ENCODE peak calls at places on chromosomes 13 and 19, in four cellular contexts. H is IMR-90, V is uterus, I is breast epithelium. L is an unnamed sample.

GRCh38 chr13:21837841-21838551 is 167.1 kb downstream of the FGF9 start:
- DNase-seq in I (no peak), V (peak), H (peak), L (no peak)

GRCh38 chr13:108629353-108629752 is at the start of gene MYO16:
- DNase-seq in I (no peak), V (no peak), H (no peak), L (no peak)

GRCh38 chr19:584240-585001 is 5.3 kb upstream of the HCN2 start:
- DNase-seq in V (no peak), I (no peak), H (peak), L (peak)

GRCh38 chr13:23703241-23703640 is 133.0 kb downstream of the TNFRSF19 start:
- DNase-seq in I (no peak), H (no peak), V (no peak), L (no peak)

GRCh38 chr13:90201198-90201597 is 1146.3 kb upstream of the MIR17HG start:
- DNase-seq in H (no peak), V (no peak), I (no peak), L (no peak)

GRCh38 chr13:64377606-64378005 is 2852.5 kb downstream of the PCDH9 start:
- DNase-seq in V (no peak), H (no peak), I (no peak), L (no peak)

GRCh38 chr19:47267350-47267759 is 7.3 kb upstream of the INAFM1 start:
- DNase-seq in V (no peak), H (no peak), I (no peak), L (no peak)

GRCh38 chr19:4181053-4181508 is 1.3 kb downstream of the SIRT6 start:
- DNase-seq in H (no peak), I (no peak), V (no peak), L (no peak)

GRCh38 chr19:2578911-2579677 is 103.2 kb downstream of the GADD45B start:
- DNase-seq in H (peak), I (peak), V (peak), L (peak)

GRCh38 chr19:49042177-49042576 is 1.5 kb upstream of the CGB5 start:
- DNase-seq in V (no peak), I (no peak), H (no peak), L (no peak)

GRCh38 chr19:44374789-44375188 is 18.3 kb upstream of the ZNF112 start:
- DNase-seq in I (no peak), V (no peak), H (no peak), L (no peak)

GRCh38 chr13:100542546-100543156 is 45.9 kb downstream of the GGACT start:
- DNase-seq in H (peak), V (no peak), I (no peak), L (no peak)

GRCh38 chr13:100546713-100547405 is 41.7 kb downstream of the GGACT start:
- DNase-seq in V (no peak), H (no peak), I (no peak), L (no peak)

GRCh38 chr13:100545684-100546061 is 42.9 kb downstream of the GGACT start:
- DNase-seq in H (no peak), V (no peak), I (no peak), L (no peak)

GRCh38 chr13:100543872-100544602 is 44.6 kb downstream of the GGACT start:
- DNase-seq in V (no peak), H (no peak), I (no peak), L (no peak)

GRCh38 chr13:100544866-100545683 is 43.5 kb downstream of the GGACT start:
- DNase-seq in I (peak), V (no peak), H (no peak), L (no peak)
- TF ChIP-seq POLR2A in I (no peak), V (no peak), H (no peak), L (no peak)

GRCh38 chr19:16384688-16385087 is 60.1 kb downstream of the KLF2 start:
- DNase-seq in H (no peak), I (no peak), V (no peak), L (peak)
- H3K27ac ChIP-seq in H (no peak), I (peak), V (peak), L (no peak)

GRCh38 chr13:114234645-114235421 is at the start of gene CDC16:
- DNase-seq in I (peak), V (peak), H (peak), L (peak)
- TF ChIP-seq POLR2A in I (no peak), V (no peak), H (peak), L (no peak)

DNA sequence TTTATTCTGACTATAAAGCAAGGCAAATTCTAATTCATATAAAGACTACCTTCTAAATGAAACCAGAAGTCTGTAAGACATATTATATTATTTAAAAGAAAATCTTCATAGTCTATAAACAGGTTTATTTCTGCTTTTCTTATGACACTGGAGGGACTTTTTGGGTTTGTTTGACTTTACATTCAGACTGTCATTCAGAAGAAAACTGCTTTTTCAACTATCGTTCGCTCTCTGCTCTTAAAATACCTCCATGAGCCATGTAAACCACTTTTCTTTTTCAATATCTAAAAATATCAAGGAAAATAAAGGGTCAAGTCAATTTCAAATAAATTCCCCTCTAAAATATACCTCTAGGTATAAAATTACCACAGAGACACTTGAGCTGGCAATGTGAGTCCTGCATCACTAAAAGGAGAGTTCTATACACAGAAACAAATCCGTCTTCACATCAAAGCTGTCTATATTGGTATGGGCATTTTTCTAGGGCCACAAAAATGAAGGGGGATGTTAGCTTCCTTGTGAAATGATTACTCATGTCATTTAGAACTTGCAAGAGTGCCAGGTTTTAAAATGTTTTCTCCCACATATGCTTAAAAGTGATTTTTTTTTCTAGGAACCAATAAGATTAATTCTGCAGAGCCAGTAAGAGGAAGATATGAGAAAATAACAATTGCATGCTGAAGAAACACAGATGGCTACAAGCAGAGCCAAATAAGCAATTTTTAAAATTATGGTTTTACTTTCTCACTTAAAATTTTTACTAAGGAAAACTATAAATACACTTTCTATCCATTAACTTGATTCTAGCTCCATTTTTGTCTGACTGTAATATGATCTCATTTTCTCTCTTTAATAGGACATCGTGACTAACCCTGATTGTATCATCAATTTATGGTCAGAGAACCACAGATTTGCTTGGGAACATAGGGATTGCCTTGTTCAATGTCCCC is 181.8 kb downstream of the TBC1D4 start:
- DNase-seq in I (no peak), H (peak), V (no peak), L (no peak)
- H3K27ac ChIP-seq in I (no peak), H (no peak), V (no peak), L (peak)

DNA sequence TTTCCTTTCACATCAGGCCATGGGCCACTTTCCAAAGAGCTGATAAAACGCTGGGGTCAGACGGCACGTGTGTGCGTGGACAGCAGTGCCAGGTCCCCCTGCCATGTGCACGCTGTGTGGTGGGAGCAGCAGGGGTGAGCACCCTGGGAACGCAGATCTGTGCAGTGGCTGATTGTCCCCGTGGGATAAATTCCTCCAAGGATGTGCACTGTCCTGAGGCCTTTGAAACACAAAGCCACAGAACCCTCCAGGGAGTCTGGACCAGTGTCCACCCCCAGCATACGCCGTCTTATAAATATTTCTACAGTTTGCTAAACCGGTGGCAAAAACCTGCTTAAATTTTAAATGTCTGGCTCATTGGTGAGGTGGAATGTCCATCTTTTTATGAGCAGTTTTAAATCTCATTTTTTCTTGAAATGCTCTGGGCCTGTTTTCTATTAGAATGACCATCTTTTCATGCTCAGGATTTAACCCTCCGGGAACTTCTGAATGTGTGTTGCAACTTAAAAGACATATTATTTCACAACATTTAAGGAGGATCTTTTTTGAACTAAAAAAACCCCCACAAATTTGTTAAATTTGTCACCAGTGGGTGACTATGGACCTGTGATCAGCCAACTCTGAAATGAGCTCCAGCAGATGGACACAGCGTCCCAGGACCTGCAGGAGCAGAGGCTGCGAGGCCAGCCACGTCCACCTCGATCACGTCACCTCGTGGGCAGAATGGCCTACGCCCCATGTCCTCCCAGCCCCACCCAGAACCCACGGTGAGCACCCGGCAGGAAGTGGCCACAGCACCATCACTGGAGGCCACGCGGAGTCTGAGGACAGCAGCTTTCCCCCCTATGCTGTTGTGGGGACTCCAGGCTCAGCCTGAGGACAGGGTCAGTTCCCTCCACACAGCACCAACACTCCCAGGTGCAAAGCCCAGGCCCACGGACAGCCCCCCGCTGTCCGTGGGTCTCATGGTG is 68.6 kb downstream of the RASA3 start:
- DNase-seq in V (peak), I (no peak), H (peak), L (peak)
- TF ChIP-seq POLR2A in V (no peak), I (no peak), H (peak), L (no peak)

DNA sequence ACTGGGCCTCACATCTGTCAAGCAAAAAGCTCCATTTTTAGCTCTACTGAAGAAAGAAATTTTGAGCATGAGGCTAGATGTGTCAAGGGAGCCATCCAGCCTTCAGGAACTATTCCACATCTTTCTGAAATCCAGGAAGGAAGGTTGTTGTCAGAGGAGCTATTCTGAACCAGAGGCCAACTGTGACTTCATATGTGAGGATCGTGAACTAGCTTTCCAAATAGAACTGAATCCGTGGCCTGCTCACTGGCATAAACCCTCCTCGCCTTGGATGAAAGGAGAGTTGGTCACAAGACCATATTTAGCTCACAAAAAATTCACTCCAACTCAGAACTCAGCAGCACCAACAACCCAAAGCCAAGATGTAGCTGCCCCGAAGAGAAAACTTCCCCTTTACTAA is 195.8 kb downstream of the FOXO1 start:
- DNase-seq in V (peak), H (no peak), I (no peak), L (no peak)
- H3K27ac ChIP-seq in V (peak), H (no peak), I (peak), L (no peak)

GRCh38 chr19:53471916-53472315 is 4.4 kb downstream of the ZNF813 start:
- DNase-seq in I (no peak), H (no peak), V (no peak), L (no peak)

GRCh38 chr19:53463263-53463662 is 4.3 kb upstream of the ZNF813 start:
- DNase-seq in I (peak), H (peak), V (peak), L (no peak)

GRCh38 chr19:53466726-53467125 is 807 bp upstream of the ZNF813 start:
- DNase-seq in I (no peak), V (no peak), H (no peak), L (no peak)

GRCh38 chr19:53467138-53467502 is 413 bp upstream of the ZNF813 start:
- DNase-seq in I (no peak), V (peak), H (no peak), L (peak)

DNA sequence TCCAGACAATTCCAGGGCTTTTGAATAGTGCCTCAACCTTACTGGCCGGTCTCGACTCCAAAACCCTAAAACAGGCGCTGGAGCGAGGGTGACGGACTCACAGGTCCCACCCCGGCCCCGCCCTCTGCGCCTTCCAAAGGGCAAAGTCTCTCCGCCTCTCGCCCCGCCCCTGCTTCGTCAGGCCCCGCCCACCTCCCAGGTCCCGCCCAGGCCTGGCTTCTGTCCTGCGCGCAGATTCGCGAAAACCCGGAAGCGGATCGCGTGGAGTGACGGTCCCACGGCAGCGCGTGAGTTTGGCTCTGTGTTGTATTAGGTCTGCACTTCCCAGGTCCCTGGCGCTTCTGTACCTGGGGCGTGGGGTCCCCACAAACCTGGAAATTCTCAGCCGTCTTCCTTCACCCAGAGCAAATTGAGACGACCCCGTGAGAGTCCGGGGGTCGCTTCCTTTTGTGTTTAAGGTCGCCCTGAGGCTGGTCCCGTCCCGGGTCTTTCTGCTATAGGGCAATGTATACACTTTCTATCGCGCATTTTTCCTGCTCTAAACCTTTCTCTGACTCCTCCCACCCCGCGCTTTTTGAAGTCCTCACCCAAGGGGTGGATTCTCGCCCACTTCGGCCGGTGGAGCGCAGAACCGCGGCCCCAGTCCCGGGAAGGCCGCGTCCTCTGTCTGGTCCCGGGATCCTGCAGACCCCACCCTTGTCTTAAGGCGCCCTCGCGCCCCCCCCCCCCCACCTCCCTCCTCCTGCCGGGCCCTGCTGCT is at the start of gene ZNF813:
- DNase-seq in H (peak), V (peak), I (peak), L (peak)
- TF ChIP-seq POLR2A in H (peak), V (no peak), I (no peak), L (no peak)

L was measured in spleen.